ENCODE peak calls at places on chromosome 18, in six cellular contexts. D is HS-5, Z is H4, A is fibroblast of lung, M is NCI-H460, F is heart right ventricle. N is an unnamed sample.

GRCh38 chr18:7572837-7573236 is 5.7 kb downstream of the PTPRM start:
- DNase-seq in M (no peak), A (peak; percentile 68), Z (no peak), F (no peak), D (no peak), N (no peak)

GRCh38 chr18:78049281-78049680 is 799.6 kb downstream of the GALR1 start:
- DNase-seq in M (no peak), F (no peak), A (no peak), Z (no peak), D (no peak), N (no peak)

GRCh38 chr18:2173464-2173863 is 397.8 kb downstream of the METTL4 start:
- DNase-seq in Z (peak; percentile 83), M (peak; percentile 41), F (peak; percentile 74), A (peak; percentile 92), D (peak; percentile 80), N (no peak)

GRCh38 chr18:46141199-46141598 is 37.0 kb downstream of the HAUS1 start:
- DNase-seq in Z (no peak), F (no peak), M (no peak), D (no peak), A (no peak), N (no peak)

GRCh38 chr18:41197967-41198366 is 757.1 kb upstream of the PIK3C3 start:
- DNase-seq in M (no peak), Z (no peak), F (no peak), D (no peak), A (no peak), N (no peak)

GRCh38 chr18:48328473-48329205 is 80.5 kb downstream of the ZBTB7C start:
- DNase-seq in D (peak; percentile 54), A (peak; percentile 87), Z (peak; percentile 57), M (no peak), F (no peak), N (no peak)

GRCh38 chr18:42289526-42289925 is 334.5 kb downstream of the PIK3C3 start:
- DNase-seq in A (no peak), M (no peak), F (no peak), Z (no peak), D (no peak), N (no peak)

GRCh38 chr18:7941533-7941932 is 374.4 kb downstream of the PTPRM start:
- DNase-seq in Z (no peak), A (no peak), M (no peak), F (peak; percentile 49), D (no peak), N (no peak)

GRCh38 chr18:63505566-63506335 is 29.0 kb downstream of the SERPINB5 start:
- DNase-seq in F (no peak), M (peak; percentile 41), D (no peak), Z (no peak), A (no peak), N (no peak)

GRCh38 chr18:22683196-22683676 is 249.9 kb upstream of the RBBP8 start:
- DNase-seq in D (no peak), A (peak; percentile 97), Z (peak; percentile 22), F (peak; percentile 66), M (no peak), N (no peak)

GRCh38 chr18:49581369-49581768 is 19.5 kb downstream of the LIPG start:
- DNase-seq in A (no peak), Z (no peak), F (no peak), M (no peak), D (no peak), N (no peak)

GRCh38 chr18:47215554-47216138 is 35.8 kb downstream of the SKOR2 start:
- DNase-seq in Z (peak; percentile 63), D (peak; percentile 28), A (peak; percentile 51), M (peak; percentile 48), F (peak; percentile 5), N (peak; percentile 38)

GRCh38 chr18:55301196-55301540 is 286.8 kb downstream of the TCF4 start:
- DNase-seq in D (no peak), A (no peak), Z (no peak), M (no peak), F (no peak), N (no peak)

GRCh38 chr18:36758001-36758400 is 70.8 kb downstream of the TPGS2 start:
- DNase-seq in F (no peak), M (no peak), D (peak; percentile 5), A (peak; percentile 55), Z (no peak), N (no peak)

GRCh38 chr18:26993568-26993967 is 128.1 kb upstream of the AQP4 start:
- DNase-seq in A (no peak), F (no peak), D (no peak), Z (no peak), M (no peak), N (no peak)

GRCh38 chr18:13444430-13445240 is 226.1 kb downstream of the LDLRAD4 start:
- DNase-seq in F (no peak), A (no peak), M (no peak), Z (no peak), D (no peak), N (no peak)

GRCh38 chr18:8990276-8991031 is 112.0 kb upstream of the NDUFV2 start:
- DNase-seq in F (peak; percentile 16), Z (no peak), M (no peak), A (peak; percentile 68), D (no peak), N (no peak)

GRCh38 chr18:901769-902168 is 2.9 kb upstream of the ADCYAP1 start:
- DNase-seq in A (no peak), M (no peak), D (no peak), F (no peak), Z (no peak), N (no peak)

GRCh38 chr18:13577091-13577697 is 149.2 kb downstream of the FAM210A start:
- DNase-seq in D (no peak), F (no peak), A (peak; percentile 65), Z (no peak), M (no peak), N (no peak)

GRCh38 chr18:30787410-30787809 is 255.1 kb downstream of the DSC3 start:
- DNase-seq in Z (no peak), M (no peak), A (no peak), F (no peak), D (no peak), N (no peak)

GRCh38 chr18:22912835-22913234 is 20.3 kb upstream of the RBBP8 start:
- DNase-seq in M (no peak), D (no peak), A (peak; percentile 79), F (no peak), Z (no peak), N (no peak)

GRCh38 chr18:76412818-76413565 is 82.0 kb downstream of the ZNF516 start:
- DNase-seq in Z (no peak), F (no peak), D (no peak), M (no peak), A (peak; percentile 76), N (no peak)

GRCh38 chr18:74416124-74416523 is 41.0 kb downstream of the DIPK1C start:
- DNase-seq in A (no peak), M (no peak), Z (no peak), D (no peak), F (peak; percentile 48), N (no peak)

GRCh38 chr18:3179430-3180089 is 40.2 kb downstream of the MYOM1 start:
- DNase-seq in Z (no peak), F (no peak), D (no peak), A (no peak), M (no peak), N (no peak)

GRCh38 chr18:54229660-54230059 is 5.2 kb upstream of the MBD2 start:
- DNase-seq in D (no peak), M (no peak), F (no peak), A (no peak), Z (no peak), N (no peak)

GRCh38 chr18:67924656-67925055 is 408.1 kb upstream of the DSEL start:
- DNase-seq in M (no peak), D (no peak), A (no peak), Z (no peak), F (no peak), N (no peak)

GRCh38 chr18:36309436-36310391 is 12.2 kb downstream of the FHOD3 start:
- DNase-seq in A (peak; percentile 100), M (no peak), Z (peak; percentile 98), D (peak; percentile 92), F (no peak), N (no peak)

GRCh38 chr18:28189400-28190239 is 12.7 kb upstream of the CDH2 start:
- DNase-seq in Z (peak; percentile 63), F (no peak), A (peak; percentile 75), M (no peak), D (no peak), N (no peak)

GRCh38 chr18:778194-779007 is 33.6 kb downstream of the YES1 start:
- DNase-seq in D (no peak), F (no peak), Z (no peak), A (no peak), M (no peak), N (no peak)

GRCh38 chr18:79852561-79853302 is 55.0 kb downstream of the KCNG2 start:
- DNase-seq in M (no peak), A (no peak), D (no peak), F (no peak), Z (no peak), N (no peak)

GRCh38 chr18:70576281-70577022 is 287.6 kb downstream of the SOCS6 start:
- DNase-seq in A (no peak), M (no peak), D (no peak), Z (no peak), F (no peak), N (no peak)

GRCh38 chr18:23377669-23378469 is 75.2 kb upstream of the RIOK3 start:
- DNase-seq in F (no peak), Z (peak; percentile 71), A (peak; percentile 91), M (peak; percentile 51), D (peak; percentile 80), N (no peak)

N was measured in DMS 273 treated with DMSO at 0.1 percent for 48 hours.